ENCODE peak calls at places on chromosomes 16 and 17, in eight cellular contexts. One of them, this sample, is unnamed.

GRCh38 chr17:77602062-77602746 is 356.3 kb upstream of the TNRC6C start:
- DNase-seq in heart right ventricle: peak; percentile 68
- DNase-seq in colonic mucosa: no peak
- DNase-seq in Peyer's patch: peak; percentile 40
- DNase-seq in HepG2: no peak
- DNase-seq in A549: no peak
- DNase-seq in body of pancreas: peak; percentile 35
- DNase-seq in mesenchymal stem cell: peak; percentile 27
- DNase-seq in this sample: no peak

GRCh38 chr16:56269276-56269675 is 78.0 kb downstream of the GNAO1 start:
- DNase-seq in A549: no peak
- DNase-seq in HepG2: no peak
- DNase-seq in heart right ventricle: no peak
- DNase-seq in body of pancreas: no peak
- DNase-seq in mesenchymal stem cell: no peak
- DNase-seq in colonic mucosa: no peak
- DNase-seq in Peyer's patch: no peak
- DNase-seq in this sample: no peak

GRCh38 chr17:3773511-3773910 is 27.5 kb downstream of the ITGAE start:
- DNase-seq in A549: no peak
- DNase-seq in mesenchymal stem cell: peak; percentile 49
- DNase-seq in Peyer's patch: no peak
- DNase-seq in body of pancreas: no peak
- DNase-seq in colonic mucosa: no peak
- DNase-seq in heart right ventricle: no peak
- DNase-seq in HepG2: no peak
- DNase-seq in this sample: no peak

GRCh38 chr17:34099859-34100258 is 155.2 kb upstream of the CCL2 start:
- DNase-seq in colonic mucosa: no peak
- DNase-seq in mesenchymal stem cell: no peak
- DNase-seq in Peyer's patch: no peak
- DNase-seq in HepG2: no peak
- DNase-seq in body of pancreas: no peak
- DNase-seq in A549: no peak
- DNase-seq in heart right ventricle: no peak
- DNase-seq in this sample: no peak

GRCh38 chr17:31428111-31428510 is 36.6 kb downstream of the RAB11FIP4 start:
- DNase-seq in mesenchymal stem cell: no peak
- DNase-seq in HepG2: no peak
- DNase-seq in heart right ventricle: no peak
- DNase-seq in colonic mucosa: no peak
- DNase-seq in A549: no peak
- DNase-seq in Peyer's patch: no peak
- DNase-seq in body of pancreas: peak; percentile 8
- DNase-seq in this sample: no peak

GRCh38 chr17:82332669-82333278 is 792 bp downstream of the SECTM1 start:
- DNase-seq in colonic mucosa: no peak
- DNase-seq in heart right ventricle: peak; percentile 43
- DNase-seq in Peyer's patch: peak; percentile 82
- DNase-seq in body of pancreas: peak; percentile 76
- DNase-seq in HepG2: no peak
- DNase-seq in mesenchymal stem cell: peak; percentile 55
- DNase-seq in A549: peak; percentile 69
- DNase-seq in this sample: no peak

GRCh38 chr17:42891539-42892152 is 9.0 kb upstream of the G6PC1 start:
- DNase-seq in HepG2: peak; percentile 63
- DNase-seq in A549: no peak
- DNase-seq in colonic mucosa: no peak
- DNase-seq in body of pancreas: peak; percentile 50
- DNase-seq in mesenchymal stem cell: peak; percentile 60
- DNase-seq in heart right ventricle: peak; percentile 69
- DNase-seq in Peyer's patch: no peak
- DNase-seq in this sample: no peak

GRCh38 chr17:34750004-34750403 is 170.6 kb downstream of the TMEM132E start:
- DNase-seq in heart right ventricle: no peak
- DNase-seq in mesenchymal stem cell: no peak
- DNase-seq in HepG2: no peak
- DNase-seq in Peyer's patch: no peak
- DNase-seq in body of pancreas: no peak
- DNase-seq in colonic mucosa: no peak
- DNase-seq in A549: no peak
- DNase-seq in this sample: no peak

GRCh38 chr17:76542984-76543383 is 3.1 kb downstream of the PRCD start:
- DNase-seq in HepG2: no peak
- DNase-seq in body of pancreas: no peak
- DNase-seq in A549: no peak
- DNase-seq in mesenchymal stem cell: no peak
- DNase-seq in colonic mucosa: no peak
- DNase-seq in heart right ventricle: no peak
- DNase-seq in Peyer's patch: no peak
- DNase-seq in this sample: no peak
- H3K4me1 ChIP-seq in HepG2: peaks cover 29% of the 10 kb centered on the region
- H3K4me1 ChIP-seq in body of pancreas: peaks cover 62% of the 10 kb centered on the region
- H3K4me1 ChIP-seq in A549: peaks cover 24% of the 10 kb centered on the region
- H3K4me1 ChIP-seq in mesenchymal stem cell: peaks cover 53% of the 10 kb centered on the region
- H3K4me1 ChIP-seq in colonic mucosa: no peaks in the 10 kb centered on the region
- H3K4me1 ChIP-seq in heart right ventricle: peaks cover 66% of the 10 kb centered on the region
- H3K4me1 ChIP-seq in Peyer's patch: peaks cover 10% of the 10 kb centered on the region
- H3K4me1 ChIP-seq in this sample: peaks cover 9% of the 10 kb centered on the region

GRCh38 chr17:4849011-4849536 is 15.9 kb downstream of the MINK1 start:
- DNase-seq in Peyer's patch: no peak
- DNase-seq in colonic mucosa: no peak
- DNase-seq in heart right ventricle: no peak
- DNase-seq in body of pancreas: no peak
- DNase-seq in HepG2: no peak
- DNase-seq in mesenchymal stem cell: no peak
- DNase-seq in A549: peak; percentile 80
- DNase-seq in this sample: peak; percentile 46
- H3K4me1 ChIP-seq in Peyer's patch: no peaks in the 10 kb centered on the region
- H3K4me1 ChIP-seq in colonic mucosa: peaks cover 20% of the 10 kb centered on the region
- H3K4me1 ChIP-seq in heart right ventricle: peaks cover 43% of the 10 kb centered on the region
- H3K4me1 ChIP-seq in body of pancreas: peaks cover 14% of the 10 kb centered on the region
- H3K4me1 ChIP-seq in HepG2: peaks cover 69% of the 10 kb centered on the region
- H3K4me1 ChIP-seq in mesenchymal stem cell: peaks cover 29% of the 10 kb centered on the region
- H3K4me1 ChIP-seq in A549: peaks cover 65% of the 10 kb centered on the region
- H3K4me1 ChIP-seq in this sample: peaks cover 15% of the 10 kb centered on the region

GRCh38 chr17:75090871-75091854 is 3.4 kb downstream of the SLC16A5 start:
- DNase-seq in colonic mucosa: peak; percentile 87
- DNase-seq in Peyer's patch: peak; percentile 83
- DNase-seq in mesenchymal stem cell: no peak
- DNase-seq in A549: no peak
- DNase-seq in HepG2: peak; percentile 78
- DNase-seq in heart right ventricle: peak; percentile 61
- DNase-seq in body of pancreas: no peak
- DNase-seq in this sample: no peak
- H3K4me1 ChIP-seq in colonic mucosa: peaks cover 35% of the 10 kb centered on the region
- H3K4me1 ChIP-seq in Peyer's patch: peaks cover 11% of the 10 kb centered on the region
- H3K4me1 ChIP-seq in mesenchymal stem cell: peaks cover 57% of the 10 kb centered on the region
- H3K4me1 ChIP-seq in A549: peaks cover 88% of the 10 kb centered on the region
- H3K4me1 ChIP-seq in HepG2: peaks cover 97% of the 10 kb centered on the region
- H3K4me1 ChIP-seq in heart right ventricle: peaks cover 62% of the 10 kb centered on the region
- H3K4me1 ChIP-seq in body of pancreas: peaks cover 61% of the 10 kb centered on the region
- H3K4me1 ChIP-seq in this sample: peaks cover 81% of the 10 kb centered on the region

GRCh38 chr16:11358531-11358930 is 13.3 kb downstream of the RMI2 start:
- DNase-seq in heart right ventricle: no peak
- DNase-seq in mesenchymal stem cell: no peak
- DNase-seq in Peyer's patch: no peak
- DNase-seq in colonic mucosa: no peak
- DNase-seq in body of pancreas: no peak
- DNase-seq in HepG2: no peak
- DNase-seq in A549: no peak
- DNase-seq in this sample: no peak
- H3K4me1 ChIP-seq in heart right ventricle: peaks cover 86% of the 10 kb centered on the region
- H3K4me1 ChIP-seq in mesenchymal stem cell: peaks cover 48% of the 10 kb centered on the region
- H3K4me1 ChIP-seq in Peyer's patch: peaks cover 21% of the 10 kb centered on the region
- H3K4me1 ChIP-seq in colonic mucosa: peaks cover 7% of the 10 kb centered on the region
- H3K4me1 ChIP-seq in body of pancreas: peaks cover 40% of the 10 kb centered on the region
- H3K4me1 ChIP-seq in HepG2: peaks cover 80% of the 10 kb centered on the region
- H3K4me1 ChIP-seq in A549: peaks cover 26% of the 10 kb centered on the region
- H3K4me1 ChIP-seq in this sample: peaks cover 46% of the 10 kb centered on the region

GRCh38 chr17:78875738-78876597 is 27.0 kb downstream of the CEP295NL start:
- DNase-seq in body of pancreas: peak; percentile 80
- DNase-seq in heart right ventricle: no peak
- DNase-seq in HepG2: no peak
- DNase-seq in mesenchymal stem cell: peak; percentile 75
- DNase-seq in colonic mucosa: no peak
- DNase-seq in Peyer's patch: no peak
- DNase-seq in A549: no peak
- DNase-seq in this sample: no peak

GRCh38 chr17:78878261-78878660 is 24.7 kb downstream of the CEP295NL start:
- DNase-seq in heart right ventricle: no peak
- DNase-seq in mesenchymal stem cell: no peak
- DNase-seq in colonic mucosa: no peak
- DNase-seq in Peyer's patch: no peak
- DNase-seq in body of pancreas: no peak
- DNase-seq in HepG2: no peak
- DNase-seq in A549: no peak
- DNase-seq in this sample: no peak

GRCh38 chr17:78879679-78880186 is 23.3 kb downstream of the CEP295NL start:
- DNase-seq in Peyer's patch: peak; percentile 64
- DNase-seq in body of pancreas: peak; percentile 46
- DNase-seq in A549: no peak
- DNase-seq in HepG2: no peak
- DNase-seq in mesenchymal stem cell: peak; percentile 89
- DNase-seq in heart right ventricle: peak; percentile 80
- DNase-seq in colonic mucosa: peak; percentile 42
- DNase-seq in this sample: no peak

GRCh38 chr17:78875331-78875730 is 27.7 kb downstream of the CEP295NL start:
- DNase-seq in heart right ventricle: no peak
- DNase-seq in mesenchymal stem cell: no peak
- DNase-seq in colonic mucosa: no peak
- DNase-seq in body of pancreas: no peak
- DNase-seq in A549: no peak
- DNase-seq in HepG2: no peak
- DNase-seq in Peyer's patch: no peak
- DNase-seq in this sample: no peak

DNA sequence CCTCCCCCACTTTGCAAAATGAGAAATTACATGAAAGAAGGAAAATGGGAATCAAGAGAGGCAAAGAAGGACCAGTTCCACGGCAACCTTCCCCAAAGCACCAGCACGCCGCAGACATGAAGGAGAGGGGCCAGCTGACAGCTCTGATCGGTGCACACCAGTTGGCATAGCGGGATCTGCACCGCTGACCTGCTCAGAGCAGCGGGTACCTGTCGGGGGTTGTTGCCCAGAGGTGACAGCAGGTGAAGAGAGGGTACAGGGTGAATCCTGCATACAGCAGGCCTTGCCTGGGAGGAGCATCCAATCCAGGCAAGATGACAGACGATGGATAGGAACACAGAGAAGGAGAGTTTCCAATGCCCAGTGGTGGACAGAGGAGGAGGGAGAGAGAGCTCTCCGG is 24.1 kb downstream of the CEP295NL start:
- DNase-seq in body of pancreas: no peak
- DNase-seq in colonic mucosa: no peak
- DNase-seq in Peyer's patch: no peak
- DNase-seq in mesenchymal stem cell: no peak
- DNase-seq in A549: no peak
- DNase-seq in HepG2: no peak
- DNase-seq in heart right ventricle: no peak
- DNase-seq in this sample: no peak
- H3K4me1 ChIP-seq in body of pancreas: peaks cover 71% of the 10 kb centered on the region
- H3K4me1 ChIP-seq in colonic mucosa: peaks cover 10% of the 10 kb centered on the region
- H3K4me1 ChIP-seq in Peyer's patch: peaks cover 6% of the 10 kb centered on the region
- H3K4me1 ChIP-seq in mesenchymal stem cell: peaks cover 62% of the 10 kb centered on the region
- H3K4me1 ChIP-seq in A549: peaks cover 42% of the 10 kb centered on the region
- H3K4me1 ChIP-seq in HepG2: peaks cover 17% of the 10 kb centered on the region
- H3K4me1 ChIP-seq in heart right ventricle: peaks cover 88% of the 10 kb centered on the region
- H3K4me1 ChIP-seq in this sample: peaks cover 21% of the 10 kb centered on the region

GRCh38 chr17:19304209-19304608 is 58.3 kb downstream of the B9D1 start:
- DNase-seq in mesenchymal stem cell: peak; percentile 88
- DNase-seq in HepG2: peak; percentile 37
- DNase-seq in Peyer's patch: peak; percentile 81
- DNase-seq in heart right ventricle: no peak
- DNase-seq in colonic mucosa: peak; percentile 65
- DNase-seq in body of pancreas: peak; percentile 43
- DNase-seq in A549: no peak
- DNase-seq in this sample: no peak

GRCh38 chr17:19305261-19305660 is 57.3 kb downstream of the B9D1 start:
- DNase-seq in heart right ventricle: no peak
- DNase-seq in colonic mucosa: no peak
- DNase-seq in A549: no peak
- DNase-seq in HepG2: no peak
- DNase-seq in body of pancreas: no peak
- DNase-seq in mesenchymal stem cell: no peak
- DNase-seq in Peyer's patch: no peak
- DNase-seq in this sample: no peak

GRCh38 chr17:19303367-19303776 is 59.2 kb downstream of the B9D1 start:
- DNase-seq in colonic mucosa: no peak
- DNase-seq in Peyer's patch: no peak
- DNase-seq in HepG2: no peak
- DNase-seq in A549: no peak
- DNase-seq in mesenchymal stem cell: no peak
- DNase-seq in body of pancreas: no peak
- DNase-seq in heart right ventricle: no peak
- DNase-seq in this sample: no peak

GRCh38 chr17:19305761-19306159 is 56.8 kb downstream of the B9D1 start:
- DNase-seq in HepG2: no peak
- DNase-seq in colonic mucosa: no peak
- DNase-seq in A549: no peak
- DNase-seq in Peyer's patch: no peak
- DNase-seq in body of pancreas: no peak
- DNase-seq in heart right ventricle: no peak
- DNase-seq in mesenchymal stem cell: no peak
- DNase-seq in this sample: no peak

DNA sequence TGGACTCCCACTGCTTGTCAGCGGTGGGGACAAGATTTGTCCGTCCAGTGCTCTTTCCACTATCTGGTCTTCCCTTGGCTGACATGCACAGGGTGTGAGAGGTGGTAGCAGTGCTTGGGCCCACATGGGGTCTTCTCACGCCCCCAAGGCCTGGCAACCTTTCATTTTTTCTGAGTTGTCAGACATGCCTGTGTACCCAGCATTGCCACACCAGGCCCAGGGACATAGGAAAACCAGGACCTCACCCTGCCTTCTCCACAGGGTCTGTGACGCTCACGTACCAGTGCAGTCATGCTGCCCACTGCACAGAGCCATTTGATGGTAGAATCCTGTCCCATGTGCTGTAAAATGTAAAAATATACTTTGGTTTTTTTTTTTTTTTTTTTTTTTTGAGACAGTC is 57.8 kb downstream of the B9D1 start:
- DNase-seq in colonic mucosa: no peak
- DNase-seq in HepG2: no peak
- DNase-seq in mesenchymal stem cell: no peak
- DNase-seq in body of pancreas: no peak
- DNase-seq in A549: no peak
- DNase-seq in heart right ventricle: no peak
- DNase-seq in Peyer's patch: no peak
- DNase-seq in this sample: no peak
- H3K4me1 ChIP-seq in colonic mucosa: peaks cover 23% of the 10 kb centered on the region
- H3K4me1 ChIP-seq in HepG2: peaks cover 36% of the 10 kb centered on the region
- H3K4me1 ChIP-seq in mesenchymal stem cell: peaks cover 22% of the 10 kb centered on the region
- H3K4me1 ChIP-seq in body of pancreas: peaks cover 10% of the 10 kb centered on the region
- H3K4me1 ChIP-seq in A549: no peaks in the 10 kb centered on the region
- H3K4me1 ChIP-seq in heart right ventricle: peaks cover 60% of the 10 kb centered on the region
- H3K4me1 ChIP-seq in Peyer's patch: peaks cover 36% of the 10 kb centered on the region
- H3K4me1 ChIP-seq in this sample: peaks cover 4% of the 10 kb centered on the region